ENCODE peak calls at places on chromosome 13, in five cellular contexts. L is neuronal stem cell, C is naive B cell, O is heart right ventricle, F is right cardiac atrium. H is an unnamed sample.
A peak's percentile ranks its signal among the peaks of the same experiment; 100 is the strongest.

GRCh38 chr13:23778879-23779278 is 110.3 kb downstream of the MIPEP start:
- DNase-seq in L (no peak), C (no peak), O (no peak), F (no peak), H (no peak)

GRCh38 chr13:40172878-40173277 is 493.6 kb downstream of the FOXO1 start:
- DNase-seq in L (no peak), C (no peak), O (no peak), F (no peak), H (no peak)

GRCh38 chr13:93847162-93847561 is 620.6 kb downstream of the GPC6 start:
- DNase-seq in L (no peak), C (no peak), O (no peak), F (no peak), H (no peak)

GRCh38 chr13:30466841-30467252 is 1.1 kb upstream of the HMGB1 start:
- DNase-seq in L (no peak), C (peak; percentile 52), O (no peak), F (no peak), H (no peak)

GRCh38 chr13:41456768-41457588 is at the start of gene RGCC:
- DNase-seq in L (peak; percentile 56), C (peak; percentile 85), O (peak; percentile 80), F (peak; percentile 92), H (peak; percentile 73)

GRCh38 chr13:38141792-38142191 is 207.9 kb upstream of the UFM1 start:
- DNase-seq in L (no peak), C (no peak), O (no peak), F (no peak), H (no peak)

GRCh38 chr13:112442483-112443090 is 66.4 kb downstream of the SPACA7 start:
- DNase-seq in L (peak; percentile 21), C (no peak), O (no peak), F (no peak), H (no peak)

GRCh38 chr13:31922724-31923123 is 108.8 kb upstream of the FRY start:
- DNase-seq in L (no peak), C (no peak), O (no peak), F (no peak), H (no peak)

GRCh38 chr13:52849727-52850395 is 1.4 kb upstream of the PCDH8 start:
- DNase-seq in L (no peak), C (no peak), O (no peak), F (no peak), H (no peak)

GRCh38 chr13:98492335-98493034 is 84.4 kb downstream of the STK24 start:
- DNase-seq in L (no peak), C (no peak), O (no peak), F (no peak), H (no peak)

GRCh38 chr13:45162194-45162593 is 38.7 kb downstream of the KCTD4 start:
- DNase-seq in L (no peak), C (no peak), O (no peak), F (no peak), H (no peak)

GRCh38 chr13:31742102-31742695 is 2.9 kb downstream of the RXFP2 start:
- DNase-seq in L (peak; percentile 69), C (peak; percentile 34), O (peak; percentile 64), F (peak; percentile 69), H (peak; percentile 46)

GRCh38 chr13:95226932-95227718 is 74.1 kb downstream of the ABCC4 start:
- DNase-seq in L (no peak), C (no peak), O (no peak), F (no peak), H (peak; percentile 82)

GRCh38 chr13:94711561-94712286 is 621 bp downstream of the SOX21 start:
- DNase-seq in L (no peak), C (no peak), O (no peak), F (peak; percentile 47), H (no peak)

GRCh38 chr13:103203750-103204330 is 137.6 kb upstream of the SLC10A2 start:
- DNase-seq in L (no peak), C (no peak), O (no peak), F (no peak), H (no peak)

GRCh38 chr13:46354143-46355087 is 32.6 kb downstream of the RUBCNL start:
- DNase-seq in L (no peak), C (no peak), O (no peak), F (no peak), H (no peak)

GRCh38 chr13:102970542-102970941 is 95.7 kb downstream of the SLC10A2 start:
- DNase-seq in L (no peak), C (no peak), O (no peak), F (no peak), H (no peak)

GRCh38 chr13:50676602-50677001 is 166.9 kb downstream of the DLEU7 start:
- DNase-seq in L (no peak), C (peak; percentile 11), O (no peak), F (no peak), H (peak; percentile 34)

GRCh38 chr13:67048793-67049150 is 181.4 kb downstream of the PCDH9 start:
- DNase-seq in L (no peak), C (no peak), O (peak; percentile 3), F (no peak), H (no peak)

GRCh38 chr13:51942189-51942588 is 69.1 kb downstream of the ATP7B start:
- DNase-seq in L (no peak), C (no peak), O (no peak), F (no peak), H (no peak)

GRCh38 chr13:58437436-58437835 is 805.9 kb downstream of the PCDH17 start:
- DNase-seq in L (no peak), C (no peak), O (no peak), F (no peak), H (no peak)

GRCh38 chr13:71240906-71241305 is 626.1 kb downstream of the DACH1 start:
- DNase-seq in L (no peak), C (no peak), O (no peak), F (no peak), H (peak; percentile 18)